ENCODE peak calls at places on chromosomes 1 and 21, in nine cellular contexts. K, Q, G, I, L, P, H, F and D are unnamed samples.

GRCh38 chr1:89990976-89991831 is 3.7 kb upstream of the ZNF326 start:
- DNase-seq in K (no peak), Q (no peak), G (no peak), I (no peak), L (no peak), P (no peak), H (no peak), F (no peak), D (no peak)

GRCh38 chr21:29114765-29115164 is 15.7 kb upstream of the MAP3K7CL start:
- DNase-seq in K (peak), Q (no peak), G (peak), I (peak), L (no peak), P (no peak), H (peak), F (no peak), D (peak)

GRCh38 chr1:197776348-197777082 is 1.2 kb upstream of the DENND1B start:
- DNase-seq in K (peak), Q (no peak), G (no peak), I (no peak), L (no peak), P (no peak), H (no peak), F (no peak), D (peak)

GRCh38 chr1:1092890-1093609 is 18.9 kb upstream of the RNF223 start:
- DNase-seq in K (no peak), Q (no peak), G (no peak), I (no peak), L (peak), P (no peak), H (no peak), F (no peak), D (no peak)

GRCh38 chr1:159949891-159950480 is 4.1 kb downstream of the SLAMF9 start:
- DNase-seq in K (no peak), Q (no peak), G (no peak), I (no peak), L (no peak), P (no peak), H (no peak), F (no peak), D (no peak)

GRCh38 chr21:18248171-18248570 is 3.5 kb downstream of the CHODL start:
- DNase-seq in K (no peak), Q (no peak), G (no peak), I (no peak), L (no peak), P (no peak), H (no peak), F (no peak), D (no peak)

GRCh38 chr1:241730031-241730430 is 78.0 kb downstream of the WDR64 start:
- DNase-seq in K (no peak), Q (no peak), G (no peak), I (no peak), L (no peak), P (no peak), H (no peak), F (no peak), D (no peak)

GRCh38 chr1:85495556-85495955 is 30.6 kb upstream of the DDAH1 start:
- DNase-seq in K (peak), Q (peak), G (no peak), I (no peak), L (no peak), P (no peak), H (no peak), F (no peak), D (peak)

GRCh38 chr1:204751883-204752687 is 66.5 kb upstream of the LRRN2 start:
- DNase-seq in K (no peak), Q (no peak), G (no peak), I (peak), L (no peak), P (no peak), H (peak), F (no peak), D (peak)

GRCh38 chr1:179091691-179092165 is 9.9 kb downstream of the TOR3A start:
- DNase-seq in K (peak), Q (peak), G (no peak), I (no peak), L (peak), P (no peak), H (no peak), F (no peak), D (no peak)

GRCh38 chr1:192476802-192477298 is 98.7 kb upstream of the RGS1 start:
- DNase-seq in K (peak), Q (no peak), G (no peak), I (no peak), L (no peak), P (no peak), H (no peak), F (no peak), D (peak)

GRCh38 chr1:41827991-41828570 is 90.6 kb downstream of the HIVEP3 start:
- DNase-seq in K (peak), Q (no peak), G (no peak), I (no peak), L (no peak), P (no peak), H (no peak), F (no peak), D (no peak)

GRCh38 chr1:25779387-25779786 is 20.6 kb upstream of the SELENON start:
- DNase-seq in K (no peak), Q (no peak), G (no peak), I (no peak), L (no peak), P (no peak), H (no peak), F (no peak), D (no peak)

GRCh38 chr1:211135342-211135950 is 1.5 kb upstream of the KCNH1 start:
- DNase-seq in K (peak), Q (no peak), G (peak), I (peak), L (no peak), P (no peak), H (peak), F (no peak), D (no peak)

GRCh38 chr1:209815931-209816338 is 10.0 kb upstream of the IRF6 start:
- DNase-seq in K (no peak), Q (no peak), G (no peak), I (no peak), L (no peak), P (no peak), H (no peak), F (no peak), D (peak)

GRCh38 chr1:222161676-222162075 is 386.2 kb downstream of the HHIPL2 start:
- DNase-seq in K (no peak), Q (no peak), G (no peak), I (no peak), L (no peak), P (no peak), H (no peak), F (no peak), D (no peak)

GRCh38 chr21:14533555-14534400 is 12.3 kb downstream of the SAMSN1 start:
- DNase-seq in K (peak), Q (no peak), G (no peak), I (no peak), L (no peak), P (no peak), H (no peak), F (no peak), D (peak)

GRCh38 chr1:151047591-151047924 is at the start of gene C1orf56:
- DNase-seq in K (peak), Q (peak), G (no peak), I (peak), L (peak), P (peak), H (peak), F (peak), D (peak)

GRCh38 chr1:8015809-8016165 is 10.3 kb downstream of the ERRFI1 start:
- DNase-seq in K (peak), Q (no peak), G (no peak), I (no peak), L (no peak), P (no peak), H (no peak), F (no peak), D (no peak)

GRCh38 chr1:162856260-162856659 is 4.7 kb downstream of the CCDC190 start:
- DNase-seq in K (peak), Q (no peak), G (peak), I (no peak), L (no peak), P (no peak), H (no peak), F (no peak), D (peak)

GRCh38 chr1:117030271-117030877 is 28.8 kb downstream of the CD101 start:
- DNase-seq in K (no peak), Q (no peak), G (no peak), I (no peak), L (no peak), P (no peak), H (no peak), F (no peak), D (no peak)

GRCh38 chr1:77900687-77901293 is 12.4 kb downstream of the NEXN start:
- DNase-seq in K (peak), Q (no peak), G (no peak), I (peak), L (no peak), P (peak), H (peak), F (no peak), D (peak)

GRCh38 chr1:32063261-32063681 is 9.5 kb upstream of the TMEM39B start:
- DNase-seq in K (peak), Q (no peak), G (peak), I (peak), L (no peak), P (no peak), H (no peak), F (no peak), D (no peak)

GRCh38 chr1:207071426-207071825 is 17.2 kb upstream of the C4BPB start:
- DNase-seq in K (no peak), Q (no peak), G (no peak), I (no peak), L (no peak), P (no peak), H (no peak), F (no peak), D (no peak)

GRCh38 chr1:234990328-234990675 is 138.3 kb downstream of the TOMM20 start:
- DNase-seq in K (no peak), Q (no peak), G (no peak), I (no peak), L (no peak), P (no peak), H (no peak), F (no peak), D (no peak)

GRCh38 chr1:59020151-59020997 is 236.5 kb upstream of the JUN start:
- DNase-seq in K (peak), Q (peak), G (no peak), I (no peak), L (no peak), P (no peak), H (no peak), F (no peak), D (peak)

GRCh38 chr1:72282271-72282656 is at the start of gene NEGR1:
- DNase-seq in K (peak), Q (peak), G (no peak), I (peak), L (peak), P (peak), H (peak), F (peak), D (no peak)

GRCh38 chr21:27190601-27191000 is 223.7 kb upstream of the ADAMTS5 start:
- DNase-seq in K (peak), Q (no peak), G (no peak), I (no peak), L (no peak), P (no peak), H (no peak), F (no peak), D (no peak)

GRCh38 chr1:9811239-9811966 is 12.4 kb downstream of the CLSTN1 start:
- DNase-seq in K (no peak), Q (no peak), G (no peak), I (no peak), L (no peak), P (no peak), H (no peak), F (no peak), D (no peak)

GRCh38 chr1:244599937-244600350 is 53.0 kb upstream of the DESI2 start:
- DNase-seq in K (peak), Q (no peak), G (peak), I (no peak), L (no peak), P (no peak), H (no peak), F (no peak), D (peak)

GRCh38 chr1:44775930-44776748 is 799 bp downstream of the RPS8 start:
- DNase-seq in K (peak), Q (no peak), G (no peak), I (no peak), L (no peak), P (no peak), H (no peak), F (no peak), D (peak)

GRCh38 chr1:20058531-20058930 is 11.5 kb upstream of the PLA2G5 start:
- DNase-seq in K (peak), Q (no peak), G (peak), I (no peak), L (no peak), P (peak), H (no peak), F (no peak), D (no peak)

GRCh38 chr1:160637821-160638539 is 8.9 kb downstream of the SLAMF1 start:
- DNase-seq in K (peak), Q (no peak), G (no peak), I (no peak), L (no peak), P (no peak), H (no peak), F (no peak), D (no peak)

GRCh38 chr1:101366513-101367215 is 129.8 kb downstream of the S1PR1 start:
- DNase-seq in K (peak), Q (no peak), G (peak), I (no peak), L (no peak), P (no peak), H (no peak), F (no peak), D (no peak)

GRCh38 chr21:20996421-20997307 is 1.5 kb upstream of the NCAM2 start:
- DNase-seq in K (peak), Q (no peak), G (no peak), I (peak), L (no peak), P (no peak), H (peak), F (no peak), D (no peak)

GRCh38 chr1:15620155-15620545 is 2.9 kb downstream of the DDI2 start:
- DNase-seq in K (peak), Q (no peak), G (no peak), I (no peak), L (no peak), P (no peak), H (no peak), F (no peak), D (peak)

GRCh38 chr1:115459161-115459560 is 121.1 kb upstream of the NGF start:
- DNase-seq in K (no peak), Q (no peak), G (no peak), I (no peak), L (no peak), P (no peak), H (no peak), F (no peak), D (no peak)

GRCh38 chr21:45868086-45868485 is 113.5 kb upstream of the COL6A1 start:
- DNase-seq in K (no peak), Q (peak), G (no peak), I (no peak), L (no peak), P (no peak), H (no peak), F (no peak), D (no peak)